ENCODE peak calls at places on chromosomes 7 and 10, in seven cellular contexts. G is AG09319, W is GM06990, L is thoracic aorta, Y is suprapubic skin, U is Calu3, V is HFF-Myc. H is an unnamed sample.

GRCh38 chr10:103599211-103599610 is 105.7 kb downstream of the NEURL1 start:
- DNase-seq in G (no peak), W (no peak), L (no peak), Y (no peak), U (no peak), V (no peak), H (no peak)

GRCh38 chr7:99624487-99624886 is 7.7 kb downstream of the ZSCAN25 start:
- DNase-seq in G (no peak), W (no peak), L (no peak), Y (no peak), U (no peak), V (no peak), H (no peak)

GRCh38 chr10:70886921-70887665 is 1.3 kb downstream of the PCBD1 start:
- DNase-seq in G (no peak), W (no peak), L (no peak), Y (no peak), U (no peak), V (no peak), H (no peak)

GRCh38 chr7:70723339-70723738 is 408.6 kb upstream of the GALNT17 start:
- DNase-seq in G (no peak), W (no peak), L (no peak), Y (no peak), U (no peak), V (no peak), H (no peak)

GRCh38 chr7:151992375-151992774 is 33.1 kb upstream of the GALNT11 start:
- DNase-seq in G (no peak), W (peak; percentile 11), L (no peak), Y (no peak), U (peak; percentile 70), V (peak; percentile 9), H (no peak)

GRCh38 chr10:64733980-64734379 is 1212.8 kb downstream of the REEP3 start:
- DNase-seq in G (no peak), W (no peak), L (no peak), Y (no peak), U (peak; percentile 65), V (no peak), H (no peak)

GRCh38 chr10:22325272-22325947 is 4.5 kb downstream of the BMI1 start:
- DNase-seq in G (no peak), W (peak; percentile 73), L (no peak), Y (peak; percentile 82), U (peak; percentile 73), V (no peak), H (no peak)

GRCh38 chr7:133957860-133958259 is 169.3 kb upstream of the LRGUK start:
- DNase-seq in G (no peak), W (no peak), L (no peak), Y (no peak), U (no peak), V (no peak), H (no peak)

GRCh38 chr10:58807631-58808024 is 295.0 kb downstream of the BICC1 start:
- DNase-seq in G (peak; percentile 90), W (no peak), L (no peak), Y (no peak), U (peak; percentile 46), V (peak; percentile 65), H (no peak)

GRCh38 chr7:56479748-56480147 is 363.5 kb upstream of the NUPR2 start:
- DNase-seq in G (no peak), W (no peak), L (no peak), Y (no peak), U (no peak), V (no peak), H (no peak)

GRCh38 chr10:7767209-7767608 is 20.6 kb downstream of the KIN start:
- DNase-seq in G (no peak), W (no peak), L (no peak), Y (no peak), U (no peak), V (no peak), H (no peak)

GRCh38 chr10:35336921-35337741 is 822 bp downstream of the CCNY start:
- DNase-seq in G (no peak), W (peak; percentile 55), L (no peak), Y (peak; percentile 82), U (peak; percentile 37), V (no peak), H (peak; percentile 94)

DNA sequence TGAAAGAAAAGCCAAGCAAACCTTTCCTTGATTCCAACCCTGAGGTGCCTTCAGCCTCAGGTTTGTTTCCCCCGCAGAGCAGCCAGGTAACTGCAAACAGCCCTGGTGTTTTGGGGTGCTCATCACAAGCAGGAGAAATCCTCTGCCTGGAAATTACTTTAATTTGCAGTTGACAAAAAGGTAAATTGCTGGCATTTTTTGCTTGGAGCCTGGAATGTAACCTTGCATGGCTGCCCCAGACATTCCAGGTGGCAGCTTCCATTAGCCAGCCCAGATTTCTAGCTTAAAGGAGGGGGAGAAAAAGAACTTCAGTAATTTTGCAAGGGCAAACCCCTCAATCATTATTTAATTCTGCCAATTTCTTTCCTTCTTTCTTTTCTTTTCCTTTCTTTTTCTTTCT is 194.4 kb downstream of the MYOF start:
- DNase-seq in G (no peak), W (no peak), L (no peak), Y (no peak), U (no peak), V (no peak), H (no peak)
- TF ChIP-seq CTCF in G (no peak), W (no peak), L (no peak), Y (no peak), U (no peak), V (no peak), H (no peak)

GRCh38 chr10:79150444-79150754 is 81.6 kb downstream of the ZMIZ1 start:
- DNase-seq in G (no peak), W (no peak), L (no peak), Y (no peak), U (no peak), V (no peak), H (no peak)

GRCh38 chr10:79149662-79150443 is 81.1 kb downstream of the ZMIZ1 start:
- DNase-seq in G (no peak), W (no peak), L (no peak), Y (peak; percentile 94), U (peak; percentile 80), V (peak; percentile 51), H (no peak)

GRCh38 chr10:79147796-79148451 is 79.2 kb downstream of the ZMIZ1 start:
- DNase-seq in G (no peak), W (no peak), L (no peak), Y (no peak), U (no peak), V (no peak), H (no peak)

GRCh38 chr10:79148452-79149344 is 79.9 kb downstream of the ZMIZ1 start:
- DNase-seq in G (no peak), W (no peak), L (no peak), Y (peak; percentile 88), U (peak; percentile 44), V (no peak), H (no peak)

DNA sequence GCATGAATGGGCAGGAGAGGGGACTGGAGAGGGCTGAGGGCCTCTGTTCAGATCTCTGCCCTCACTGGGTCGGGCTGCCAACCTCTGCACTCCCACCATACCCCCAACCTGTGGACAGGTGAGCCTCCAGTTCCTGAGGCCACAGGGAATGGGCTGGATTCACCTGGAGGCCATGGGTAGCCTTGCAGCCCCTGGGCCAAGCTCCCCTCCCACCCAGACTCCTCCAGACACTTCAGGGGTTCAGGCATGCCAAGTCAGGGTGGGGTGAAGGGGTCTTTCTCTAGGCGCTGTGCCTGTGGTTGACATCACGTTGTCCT is 80.5 kb downstream of the ZMIZ1 start:
- DNase-seq in G (no peak), W (no peak), L (no peak), Y (no peak), U (no peak), V (no peak), H (no peak)
- TF ChIP-seq CTCF in G (no peak), W (no peak), L (no peak), Y (no peak), U (no peak), V (no peak), H (no peak)

GRCh38 chr10:34262965-34263364 is 552.1 kb downstream of the PARD3 start:
- DNase-seq in G (no peak), W (no peak), L (no peak), Y (no peak), U (no peak), V (no peak), H (no peak)
- TF ChIP-seq CTCF in G (no peak), W (no peak), L (no peak), Y (no peak), U (no peak), V (no peak), H (peak; percentile 51)

GRCh38 chr7:21722371-21722770 is 179.5 kb downstream of the DNAH11 start:
- DNase-seq in G (no peak), W (no peak), L (no peak), Y (no peak), U (no peak), V (no peak), H (no peak)
- TF ChIP-seq CTCF in G (no peak), W (peak; percentile 31), L (peak; percentile 8), Y (no peak), U (peak; percentile 63), V (no peak), H (peak; percentile 42)

GRCh38 chr7:28469562-28469961 is 57.2 kb downstream of the CREB5 start:
- DNase-seq in G (no peak), W (no peak), L (no peak), Y (no peak), U (no peak), V (no peak), H (no peak)
- TF ChIP-seq CTCF in G (no peak), W (no peak), L (no peak), Y (no peak), U (no peak), V (no peak), H (no peak)

DNA sequence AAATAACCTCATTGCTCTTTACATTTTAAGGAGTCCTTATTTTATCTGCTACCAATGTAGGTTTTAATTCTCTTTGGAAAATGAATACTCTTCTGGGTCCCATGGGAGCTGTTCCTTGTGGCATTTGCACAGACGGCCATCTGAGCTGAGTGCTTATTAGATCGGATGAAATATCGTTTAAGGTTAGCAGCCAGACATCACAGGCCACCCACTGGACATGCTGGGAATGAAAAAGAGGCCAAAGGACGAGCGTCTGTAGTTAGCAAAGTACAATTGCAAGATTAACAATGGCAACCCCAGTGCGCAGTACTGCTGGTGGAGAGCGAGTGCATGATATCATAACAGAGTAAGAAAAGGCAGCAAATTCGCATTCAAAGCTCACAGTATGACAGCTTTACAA is 28.4 kb upstream of the CREB5 start:
- DNase-seq in G (no peak), W (no peak), L (no peak), Y (no peak), U (no peak), V (no peak), H (no peak)
- TF ChIP-seq CTCF in G (no peak), W (no peak), L (no peak), Y (no peak), U (no peak), V (no peak), H (peak; percentile 28)

H was measured in chondrocyte.